ENCODE peak calls at places on chromosomes 2 and 18, in seven cellular contexts. D, Q, B, F, M, S and A are unnamed samples.

GRCh38 chr2:152541712-152542111 is 175.5 kb downstream of the PRPF40A start:
- DNase-seq in D (no peak), Q (peak; percentile 32), B (no peak), F (no peak), M (no peak), S (no peak), A (no peak)

GRCh38 chr2:229586746-229587705 is 127.3 kb downstream of the DNER start:
- DNase-seq in D (peak; percentile 87), Q (peak; percentile 18), B (peak; percentile 35), F (peak; percentile 82), M (peak; percentile 73), S (peak; percentile 38), A (peak; percentile 90)

GRCh38 chr18:59839931-59840685 is 59.7 kb upstream of the PMAIP1 start:
- DNase-seq in D (no peak), Q (no peak), B (no peak), F (no peak), M (no peak), S (no peak), A (no peak)

GRCh38 chr2:133231264-133231663 is 337.0 kb downstream of the NCKAP5 start:
- DNase-seq in D (no peak), Q (no peak), B (no peak), F (no peak), M (no peak), S (no peak), A (no peak)

GRCh38 chr2:224217962-224218347 is 178.9 kb upstream of the SERPINE2 start:
- DNase-seq in D (no peak), Q (no peak), B (no peak), F (peak; percentile 59), M (no peak), S (no peak), A (peak; percentile 81)

GRCh38 chr2:36561223-36561944 is 36.6 kb downstream of the FEZ2 start:
- DNase-seq in D (peak; percentile 83), Q (peak; percentile 27), B (no peak), F (peak; percentile 97), M (no peak), S (no peak), A (peak; percentile 89)

GRCh38 chr2:120483355-120483754 is 137.4 kb downstream of the INHBB start:
- DNase-seq in D (no peak), Q (no peak), B (no peak), F (no peak), M (peak; percentile 5), S (no peak), A (no peak)

GRCh38 chr2:417662-418061 is 129.8 kb upstream of the ALKAL2 start:
- DNase-seq in D (no peak), Q (no peak), B (no peak), F (no peak), M (no peak), S (no peak), A (no peak)

GRCh38 chr2:239956818-239957261 is 68.3 kb downstream of the NDUFA10 start:
- DNase-seq in D (no peak), Q (no peak), B (no peak), F (no peak), M (no peak), S (no peak), A (no peak)

GRCh38 chr2:162623888-162624287 is 214.7 kb downstream of the KCNH7 start:
- DNase-seq in D (no peak), Q (no peak), B (no peak), F (no peak), M (no peak), S (no peak), A (no peak)

GRCh38 chr2:2293527-2294089 is 37.5 kb downstream of the MYT1L start:
- DNase-seq in D (no peak), Q (no peak), B (no peak), F (no peak), M (no peak), S (peak; percentile 34), A (no peak)

GRCh38 chr2:234003972-234004617 is 46.4 kb upstream of the SPP2 start:
- DNase-seq in D (peak; percentile 81), Q (no peak), B (no peak), F (peak; percentile 96), M (no peak), S (no peak), A (no peak)

GRCh38 chr18:1663879-1664705 is 759.4 kb downstream of the ADCYAP1 start:
- DNase-seq in D (peak; percentile 20), Q (peak; percentile 69), B (no peak), F (peak; percentile 3), M (peak; percentile 65), S (no peak), A (peak; percentile 74)

GRCh38 chr18:34867520-34867919 is 157.4 kb downstream of the DTNA start:
- DNase-seq in D (no peak), Q (peak; percentile 36), B (no peak), F (peak; percentile 25), M (no peak), S (no peak), A (peak; percentile 43)

GRCh38 chr2:110931648-110932047 is 189.1 kb upstream of the BCL2L11 start:
- DNase-seq in D (peak; percentile 20), Q (no peak), B (no peak), F (peak; percentile 18), M (no peak), S (no peak), A (no peak)

GRCh38 chr2:201798252-201798918 is 8.0 kb upstream of the CDK15 start:
- DNase-seq in D (peak; percentile 46), Q (no peak), B (no peak), F (peak; percentile 95), M (no peak), S (no peak), A (no peak)

GRCh38 chr2:229955663-229956062 is 33.4 kb downstream of the FBXO36 start:
- DNase-seq in D (no peak), Q (no peak), B (no peak), F (no peak), M (no peak), S (no peak), A (no peak)

GRCh38 chr18:54647176-54647575 is 56.1 kb downstream of the DYNAP start:
- DNase-seq in D (peak; percentile 18), Q (peak; percentile 71), B (no peak), F (peak; percentile 13), M (peak; percentile 33), S (no peak), A (peak; percentile 51)

GRCh38 chr18:70072678-70073077 is 125.0 kb upstream of the CD226 start:
- DNase-seq in D (no peak), Q (no peak), B (no peak), F (no peak), M (no peak), S (no peak), A (peak; percentile 7)

GRCh38 chr2:64133828-64134227 is 10.4 kb downstream of the PELI1 start:
- DNase-seq in D (peak; percentile 60), Q (no peak), B (no peak), F (peak; percentile 75), M (no peak), S (no peak), A (peak; percentile 30)

GRCh38 chr2:107634172-107634571 is 192.5 kb upstream of the RGPD4 start:
- DNase-seq in D (no peak), Q (no peak), B (no peak), F (no peak), M (no peak), S (no peak), A (no peak)

GRCh38 chr2:58107803-58108710 is 61.5 kb downstream of the VRK2 start:
- DNase-seq in D (peak; percentile 68), Q (peak; percentile 45), B (no peak), F (peak; percentile 88), M (no peak), S (no peak), A (peak; percentile 86)

GRCh38 chr18:2979027-2979570 is 33.8 kb downstream of the LPIN2 start:
- DNase-seq in D (no peak), Q (no peak), B (no peak), F (peak; percentile 81), M (peak; percentile 57), S (no peak), A (peak; percentile 68)